ENCODE peak calls at places on chromosome 16, in five cellular contexts. One of them, this sample, is unnamed.

GRCh38 chr16:71630808-71631207 is 4.8 kb downstream of the MARVELD3 start:
- DNase-seq in stimulated activated CD8-positive, alpha-beta memory T cell treated with anti-CD3 and anti-CD28 coated beads, Interleukin-12 subunit alpha, Interleukin-12 subunit beta, amount 100 ng/mL, for 4 hours: no peak
- DNase-seq in PC-9: peak
- DNase-seq in A549: no peak
- DNase-seq in HL-60: no peak
- DNase-seq in this sample: no peak

GRCh38 chr16:53220585-53220984 is 165.8 kb downstream of the CHD9 start:
- DNase-seq in stimulated activated CD8-positive, alpha-beta memory T cell treated with anti-CD3 and anti-CD28 coated beads, Interleukin-12 subunit alpha, Interleukin-12 subunit beta, amount 100 ng/mL, for 4 hours: no peak
- DNase-seq in PC-9: no peak
- DNase-seq in A549: no peak
- DNase-seq in HL-60: no peak
- DNase-seq in this sample: peak

GRCh38 chr16:57373117-57373947 is 1.0 kb downstream of the CX3CL1 start:
- DNase-seq in stimulated activated CD8-positive, alpha-beta memory T cell treated with anti-CD3 and anti-CD28 coated beads, Interleukin-12 subunit alpha, Interleukin-12 subunit beta, amount 100 ng/mL, for 4 hours: no peak
- DNase-seq in PC-9: no peak
- DNase-seq in A549: no peak
- DNase-seq in HL-60: no peak
- DNase-seq in this sample: no peak

GRCh38 chr16:3577302-3577752 is at the start of gene NLRC3:
- DNase-seq in stimulated activated CD8-positive, alpha-beta memory T cell treated with anti-CD3 and anti-CD28 coated beads, Interleukin-12 subunit alpha, Interleukin-12 subunit beta, amount 100 ng/mL, for 4 hours: peak
- DNase-seq in PC-9: no peak
- DNase-seq in A549: no peak
- DNase-seq in HL-60: peak
- DNase-seq in this sample: no peak

GRCh38 chr16:28901862-28902261 is 23.2 kb downstream of the RABEP2 start:
- DNase-seq in stimulated activated CD8-positive, alpha-beta memory T cell treated with anti-CD3 and anti-CD28 coated beads, Interleukin-12 subunit alpha, Interleukin-12 subunit beta, amount 100 ng/mL, for 4 hours: no peak
- DNase-seq in PC-9: no peak
- DNase-seq in A549: no peak
- DNase-seq in HL-60: no peak
- DNase-seq in this sample: no peak

GRCh38 chr16:4697867-4698291 is 4.5 kb downstream of the NUDT16L1 start:
- DNase-seq in stimulated activated CD8-positive, alpha-beta memory T cell treated with anti-CD3 and anti-CD28 coated beads, Interleukin-12 subunit alpha, Interleukin-12 subunit beta, amount 100 ng/mL, for 4 hours: no peak
- DNase-seq in PC-9: no peak
- DNase-seq in A549: no peak
- DNase-seq in HL-60: no peak
- DNase-seq in this sample: no peak

GRCh38 chr16:590165-590874 is 454 bp downstream of the RAB40C start:
- DNase-seq in stimulated activated CD8-positive, alpha-beta memory T cell treated with anti-CD3 and anti-CD28 coated beads, Interleukin-12 subunit alpha, Interleukin-12 subunit beta, amount 100 ng/mL, for 4 hours: no peak
- DNase-seq in PC-9: peak
- DNase-seq in A549: no peak
- DNase-seq in HL-60: no peak
- DNase-seq in this sample: no peak

GRCh38 chr16:27762441-27762840 is 212.5 kb downstream of the KATNIP start:
- DNase-seq in stimulated activated CD8-positive, alpha-beta memory T cell treated with anti-CD3 and anti-CD28 coated beads, Interleukin-12 subunit alpha, Interleukin-12 subunit beta, amount 100 ng/mL, for 4 hours: no peak
- DNase-seq in PC-9: peak
- DNase-seq in A549: no peak
- DNase-seq in HL-60: no peak
- DNase-seq in this sample: no peak

GRCh38 chr16:70749681-70750601 is 51.0 kb downstream of the VAC14 start:
- DNase-seq in stimulated activated CD8-positive, alpha-beta memory T cell treated with anti-CD3 and anti-CD28 coated beads, Interleukin-12 subunit alpha, Interleukin-12 subunit beta, amount 100 ng/mL, for 4 hours: no peak
- DNase-seq in PC-9: no peak
- DNase-seq in A549: no peak
- DNase-seq in HL-60: no peak
- DNase-seq in this sample: no peak

GRCh38 chr16:68676113-68676860 is 31.2 kb downstream of the CDH3 start:
- DNase-seq in stimulated activated CD8-positive, alpha-beta memory T cell treated with anti-CD3 and anti-CD28 coated beads, Interleukin-12 subunit alpha, Interleukin-12 subunit beta, amount 100 ng/mL, for 4 hours: no peak
- DNase-seq in PC-9: peak
- DNase-seq in A549: no peak
- DNase-seq in HL-60: no peak
- DNase-seq in this sample: no peak

GRCh38 chr16:7246578-7246977 is 86.1 kb upstream of the RBFOX1 start:
- DNase-seq in stimulated activated CD8-positive, alpha-beta memory T cell treated with anti-CD3 and anti-CD28 coated beads, Interleukin-12 subunit alpha, Interleukin-12 subunit beta, amount 100 ng/mL, for 4 hours: no peak
- DNase-seq in PC-9: no peak
- DNase-seq in A549: no peak
- DNase-seq in HL-60: no peak
- DNase-seq in this sample: no peak

GRCh38 chr16:2842340-2843000 is 12.4 kb downstream of the ZG16B start:
- DNase-seq in stimulated activated CD8-positive, alpha-beta memory T cell treated with anti-CD3 and anti-CD28 coated beads, Interleukin-12 subunit alpha, Interleukin-12 subunit beta, amount 100 ng/mL, for 4 hours: peak
- DNase-seq in PC-9: no peak
- DNase-seq in A549: no peak
- DNase-seq in HL-60: peak
- DNase-seq in this sample: peak

GRCh38 chr16:4744758-4745569 is 10.6 kb downstream of the DNAAF8 start:
- DNase-seq in stimulated activated CD8-positive, alpha-beta memory T cell treated with anti-CD3 and anti-CD28 coated beads, Interleukin-12 subunit alpha, Interleukin-12 subunit beta, amount 100 ng/mL, for 4 hours: no peak
- DNase-seq in PC-9: no peak
- DNase-seq in A549: no peak
- DNase-seq in HL-60: no peak
- DNase-seq in this sample: no peak

GRCh38 chr16:314351-314750 is 31.4 kb downstream of the PDIA2 start:
- DNase-seq in stimulated activated CD8-positive, alpha-beta memory T cell treated with anti-CD3 and anti-CD28 coated beads, Interleukin-12 subunit alpha, Interleukin-12 subunit beta, amount 100 ng/mL, for 4 hours: no peak
- DNase-seq in PC-9: no peak
- DNase-seq in A549: no peak
- DNase-seq in HL-60: no peak
- DNase-seq in this sample: no peak